ENCODE peak calls at places on chromosomes 2 and 18, in ten cellular contexts. L is Panc1, H is RWPE1, K is cardiac fibroblast, Y is nephron progenitor cell, R is transverse colon, Q is GM20000, P is WTC11, E is endothelial cell, C is astrocyte of the spinal cord. V is an unnamed sample.

GRCh38 chr2:182666674-182667320 is 49.3 kb upstream of the DNAJC10 start:
- DNase-seq in K (peak; percentile 54), E (no peak), P (no peak), Q (peak; percentile 35), C (peak; percentile 37), L (no peak), H (no peak), R (no peak), Y (no peak), V (peak; percentile 41)

GRCh38 chr18:58438984-58439311 is 189.9 kb downstream of the ALPK2 start:
- DNase-seq in L (no peak), Y (no peak), K (no peak), H (no peak), P (no peak), C (no peak), Q (no peak), E (no peak), R (no peak), V (no peak)

GRCh38 chr2:64268330-64268729 is 124.1 kb upstream of the PELI1 start:
- DNase-seq in P (no peak), K (peak; percentile 66), Y (no peak), R (no peak), E (no peak), C (no peak), Q (no peak), L (no peak), H (no peak), V (no peak)

GRCh38 chr18:33201509-33201926 is 239.0 kb downstream of the CCDC178 start:
- DNase-seq in C (peak; percentile 69), L (no peak), H (no peak), Q (no peak), E (peak; percentile 56), R (peak; percentile 9), Y (peak; percentile 41), P (peak; percentile 64), K (peak; percentile 17), V (peak; percentile 4)

GRCh38 chr18:58476521-58477210 is 152.2 kb downstream of the ALPK2 start:
- DNase-seq in Y (no peak), E (no peak), Q (no peak), R (no peak), L (no peak), P (no peak), H (no peak), C (no peak), K (no peak), V (no peak)

GRCh38 chr2:237471457-237472186 is 15.4 kb upstream of the MLPH start:
- DNase-seq in Q (peak; percentile 44), R (peak; percentile 58), K (peak; percentile 79), L (no peak), C (peak; percentile 67), Y (peak; percentile 36), E (peak; percentile 63), H (peak; percentile 50), P (peak; percentile 81), V (peak; percentile 48)

GRCh38 chr2:79964966-79965365 is 339.6 kb downstream of the LRRTM1 start:
- DNase-seq in P (no peak), K (no peak), H (no peak), Y (no peak), R (no peak), L (no peak), E (no peak), C (no peak), Q (no peak), V (no peak)

GRCh38 chr2:72032481-72033041 is 115.1 kb downstream of the CYP26B1 start:
- DNase-seq in R (no peak), Q (no peak), L (no peak), K (no peak), C (no peak), H (peak; percentile 64), Y (no peak), P (no peak), E (no peak), V (no peak)

GRCh38 chr2:24489465-24489864 is 1.6 kb upstream of the NCOA1 start:
- DNase-seq in Q (no peak), E (no peak), C (no peak), R (no peak), L (no peak), K (no peak), Y (no peak), H (no peak), P (no peak), V (no peak)

GRCh38 chr18:55863876-55864275 is 275.9 kb upstream of the TCF4 start:
- DNase-seq in R (no peak), H (no peak), C (no peak), Y (no peak), Q (no peak), L (no peak), E (no peak), P (no peak), K (no peak), V (no peak)

GRCh38 chr18:26470011-26470637 is 78.2 kb downstream of the KCTD1 start:
- DNase-seq in P (no peak), K (no peak), Q (peak; percentile 46), L (no peak), E (no peak), H (no peak), R (no peak), Y (no peak), C (peak; percentile 36), V (peak; percentile 44)

GRCh38 chr2:240918258-240919091 is 12.3 kb downstream of the CROCC2 start:
- DNase-seq in C (no peak), P (peak; percentile 8), R (peak; percentile 3), E (no peak), Y (peak; percentile 1), L (no peak), Q (no peak), K (no peak), H (no peak), V (no peak)

GRCh38 chr2:64913357-64913869 is 75.8 kb upstream of the SLC1A4 start:
- DNase-seq in Q (no peak), L (no peak), R (peak; percentile 52), P (peak; percentile 63), H (peak; percentile 16), C (no peak), K (no peak), E (no peak), Y (peak; percentile 21), V (no peak)

GRCh38 chr2:17318013-17318412 is 200.2 kb downstream of the RAD51AP2 start:
- DNase-seq in P (no peak), L (no peak), C (no peak), E (no peak), Q (no peak), R (no peak), H (no peak), Y (no peak), K (no peak), V (no peak)

GRCh38 chr2:229800997-229801754 is 86.8 kb upstream of the DNER start:
- DNase-seq in L (no peak), E (peak; percentile 57), C (peak; percentile 72), K (peak; percentile 76), R (peak; percentile 66), Y (peak; percentile 57), Q (peak; percentile 53), P (peak; percentile 57), H (peak; percentile 59), V (peak; percentile 67)

GRCh38 chr2:161796192-161796591 is 172.0 kb downstream of the SLC4A10 start:
- DNase-seq in H (peak; percentile 3), E (no peak), Y (no peak), K (peak; percentile 24), R (no peak), P (no peak), L (no peak), C (no peak), Q (no peak), V (no peak)

GRCh38 chr2:14633451-14634211 is 1.1 kb downstream of the LRATD1 start:
- DNase-seq in K (no peak), E (peak; percentile 32), Y (peak; percentile 31), L (no peak), Q (peak; percentile 22), P (peak; percentile 24), H (no peak), R (peak; percentile 18), C (no peak), V (peak; percentile 13)

GRCh38 chr2:179963626-179964025 is 43.5 kb downstream of the CWC22 start:
- DNase-seq in Y (no peak), H (peak; percentile 45), K (peak; percentile 76), P (no peak), C (peak; percentile 55), E (no peak), R (no peak), L (no peak), Q (no peak), V (no peak)

DNA sequence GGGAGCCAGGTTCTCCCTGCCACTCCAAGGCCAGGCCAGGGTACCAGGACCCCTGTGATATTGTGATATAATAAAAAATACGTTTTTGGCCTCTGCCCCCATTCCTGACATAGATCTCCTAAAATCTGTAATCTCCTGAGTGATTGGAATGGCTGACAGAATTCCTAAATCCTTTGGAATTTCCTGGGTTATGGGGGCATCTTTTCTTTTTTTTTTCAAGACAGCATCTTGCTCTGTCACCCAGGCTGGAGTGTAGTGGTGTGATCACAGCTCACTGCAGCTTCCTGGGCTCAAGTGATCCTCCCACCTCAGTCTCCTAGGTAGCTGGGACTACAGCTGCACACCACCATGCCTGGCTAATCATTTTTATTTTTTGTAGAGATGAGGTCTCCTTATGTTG is 26.2 kb upstream of the TUBB6 start:
- DNase-seq in K (peak; percentile 17), Q (no peak), C (no peak), R (no peak), E (no peak), P (no peak), Y (no peak), H (no peak), L (no peak), V (no peak)
- TF ChIP-seq CTCF in K (no peak), Q (no peak), C (no peak), R (no peak), E (no peak), P (no peak), Y (no peak), H (no peak), L (no peak), V (no peak)

GRCh38 chr18:11343096-11343495 is 193.7 kb upstream of the PIEZO2 start:
- DNase-seq in H (no peak), C (no peak), P (no peak), E (no peak), R (no peak), K (no peak), Y (no peak), Q (no peak), L (no peak), V (no peak)
- TF ChIP-seq CTCF in H (no peak), C (no peak), P (no peak), E (no peak), R (no peak), K (no peak), Y (no peak), Q (no peak), L (no peak), V (no peak)

GRCh38 chr2:102224824-102225739 is 38.3 kb downstream of the IL1RL2 start:
- DNase-seq in L (no peak), E (no peak), P (no peak), Q (no peak), H (no peak), K (no peak), Y (no peak), R (no peak), C (no peak), V (no peak)
- TF ChIP-seq CTCF in L (no peak), E (no peak), P (no peak), Q (no peak), H (no peak), K (no peak), Y (no peak), R (no peak), C (no peak), V (no peak)

DNA sequence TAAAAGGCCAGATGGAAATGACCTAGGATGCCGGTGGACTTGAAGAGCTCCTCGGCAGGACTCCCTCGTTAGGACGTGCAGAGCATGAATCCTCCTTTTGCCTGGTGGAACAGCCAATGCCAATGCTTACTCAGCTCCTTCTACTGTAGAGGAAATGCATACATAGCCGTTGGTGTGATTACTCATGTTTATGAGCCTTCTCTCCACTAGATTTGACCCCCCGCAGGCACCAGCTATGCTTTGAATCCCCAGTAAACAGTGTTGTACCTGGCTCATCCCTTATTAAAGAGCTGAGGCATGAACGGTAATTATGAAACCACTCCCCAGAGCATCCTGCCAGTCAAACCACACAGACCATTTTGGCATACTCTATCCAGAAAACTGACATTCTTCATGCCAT is 172.8 kb downstream of the ANTXR1 start:
- DNase-seq in Q (no peak), P (no peak), H (no peak), E (no peak), L (no peak), Y (no peak), R (no peak), C (peak; percentile 77), K (peak; percentile 33), V (no peak)
- TF ChIP-seq CTCF in Q (no peak), P (no peak), H (no peak), E (no peak), L (no peak), Y (no peak), R (no peak), C (no peak), K (no peak), V (no peak)

V was measured in GM10248.